ENCODE peak calls at places on chromosome 3, in nine cellular contexts. M is endothelial cell of umbilical vein, L is tibial nerve, I is NB4, F is heart left ventricle, Y is K562, A is IMR-90, E is adrenal gland, K is ovary. D is an unnamed sample.

GRCh38 chr3:14282001-14282705 is 103.5 kb downstream of the LSM3 start:
- DNase-seq in M (no peak), L (no peak), I (no peak), F (no peak), Y (no peak), A (no peak), E (no peak), K (no peak), D (no peak)

GRCh38 chr3:15102256-15102655 is 3.3 kb upstream of the RBSN start:
- DNase-seq in M (no peak), L (peak; percentile 21), I (no peak), F (peak; percentile 86), Y (no peak), A (no peak), E (peak; percentile 83), K (no peak), D (peak; percentile 89)

GRCh38 chr3:172199850-172200369 is 160.5 kb downstream of the FNDC3B start:
- DNase-seq in M (no peak), L (no peak), I (no peak), F (no peak), Y (no peak), A (no peak), E (no peak), K (no peak), D (no peak)

GRCh38 chr3:17730318-17730967 is 12.0 kb downstream of the TBC1D5 start:
- DNase-seq in M (peak; percentile 60), L (no peak), I (peak; percentile 48), F (no peak), Y (peak; percentile 98), A (peak; percentile 49), E (peak; percentile 48), K (no peak), D (no peak)

GRCh38 chr3:120348065-120348980 is 831 bp downstream of the LRRC58 start:
- DNase-seq in M (peak; percentile 36), L (no peak), I (peak; percentile 67), F (no peak), Y (no peak), A (peak; percentile 10), E (no peak), K (no peak), D (no peak)

GRCh38 chr3:57557088-57557537 is 1.0 kb downstream of the PDE12 start:
- DNase-seq in M (peak; percentile 58), L (no peak), I (peak; percentile 73), F (no peak), Y (peak; percentile 55), A (peak; percentile 56), E (peak; percentile 38), K (no peak), D (peak; percentile 34)

GRCh38 chr3:195270350-195271115 is 426 bp downstream of the XXYLT1 start:
- DNase-seq in M (peak; percentile 86), L (no peak), I (peak; percentile 80), F (peak; percentile 87), Y (peak; percentile 81), A (peak; percentile 69), E (peak; percentile 44), K (peak; percentile 69), D (no peak)

GRCh38 chr3:133535971-133536634 is 37.4 kb upstream of the CDV3 start:
- DNase-seq in M (peak; percentile 82), L (no peak), I (no peak), F (no peak), Y (no peak), A (peak; percentile 98), E (peak; percentile 46), K (no peak), D (peak; percentile 63)

GRCh38 chr3:150385296-150386242 is 22.5 kb upstream of the TSC22D2 start:
- DNase-seq in M (no peak), L (no peak), I (peak; percentile 39), F (no peak), Y (no peak), A (no peak), E (no peak), K (no peak), D (no peak)

GRCh38 chr3:42670051-42670576 is 15.2 kb upstream of the KLHL40 start:
- DNase-seq in M (no peak), L (no peak), I (no peak), F (no peak), Y (no peak), A (no peak), E (peak; percentile 16), K (no peak), D (peak; percentile 7)

GRCh38 chr3:130892759-130893239 is 1.1 kb upstream of the ATP2C1 start:
- DNase-seq in M (no peak), L (peak; percentile 47), I (peak; percentile 87), F (no peak), Y (peak; percentile 81), A (peak; percentile 79), E (peak; percentile 84), K (peak; percentile 62), D (peak; percentile 74)

GRCh38 chr3:38960042-38960622 is 91.6 kb downstream of the SCN11A start:
- DNase-seq in M (no peak), L (no peak), I (no peak), F (no peak), Y (no peak), A (peak; percentile 18), E (no peak), K (no peak), D (no peak)

GRCh38 chr3:48472673-48472922 is 26.1 kb downstream of the ATRIP start:
- DNase-seq in M (no peak), L (no peak), I (no peak), F (no peak), Y (no peak), A (no peak), E (no peak), K (no peak), D (no peak)

GRCh38 chr3:50264964-50265485 is 3.9 kb upstream of the SEMA3B start:
- DNase-seq in M (no peak), L (no peak), I (no peak), F (no peak), Y (no peak), A (no peak), E (peak; percentile 60), K (peak; percentile 53), D (no peak)

GRCh38 chr3:151283907-151284461 is 5.6 kb upstream of the P2RY14 start:
- DNase-seq in M (peak; percentile 17), L (no peak), I (peak; percentile 20), F (no peak), Y (peak; percentile 16), A (peak; percentile 94), E (no peak), K (no peak), D (peak; percentile 66)

GRCh38 chr3:139523166-139523565 is 16.4 kb downstream of the RBP1 start:
- DNase-seq in M (no peak), L (no peak), I (no peak), F (no peak), Y (no peak), A (no peak), E (no peak), K (no peak), D (no peak)

GRCh38 chr3:33884204-33884561 is 85.8 kb downstream of the PDCD6IP start:
- DNase-seq in M (peak; percentile 4), L (no peak), I (no peak), F (no peak), Y (peak; percentile 93), A (no peak), E (no peak), K (no peak), D (no peak)

GRCh38 chr3:192831111-192831644 is 86.5 kb downstream of the MB21D2 start:
- DNase-seq in M (no peak), L (no peak), I (no peak), F (no peak), Y (no peak), A (peak; percentile 98), E (peak; percentile 57), K (no peak), D (no peak)
- TF ChIP-seq POLR2A in M (no peak), L (no peak), I (no peak), F (no peak), Y (no peak), A (no peak), E (no peak), K (no peak), D (no peak)

GRCh38 chr3:30597769-30598134 is 8.6 kb upstream of the TGFBR2 start:
- DNase-seq in M (no peak), L (no peak), I (no peak), F (no peak), Y (no peak), A (no peak), E (no peak), K (no peak), D (no peak)

GRCh38 chr3:30596161-30596560 is 10.2 kb upstream of the TGFBR2 start:
- DNase-seq in M (no peak), L (no peak), I (no peak), F (no peak), Y (no peak), A (no peak), E (no peak), K (no peak), D (no peak)

GRCh38 chr3:30600572-30600971 is 5.8 kb upstream of the TGFBR2 start:
- DNase-seq in M (no peak), L (no peak), I (no peak), F (no peak), Y (no peak), A (no peak), E (no peak), K (no peak), D (peak; percentile 46)

GRCh38 chr3:30598663-30599545 is 7.5 kb upstream of the TGFBR2 start:
- DNase-seq in M (no peak), L (no peak), I (no peak), F (no peak), Y (no peak), A (no peak), E (no peak), K (no peak), D (no peak)

GRCh38 chr3:30597131-30597768 is 9.2 kb upstream of the TGFBR2 start:
- DNase-seq in M (no peak), L (no peak), I (peak; percentile 43), F (no peak), Y (no peak), A (peak; percentile 82), E (peak; percentile 38), K (no peak), D (no peak)
- TF ChIP-seq POLR2A in M (no peak), L (no peak), I (no peak), F (no peak), Y (no peak), A (no peak), E (no peak), K (no peak), D (no peak)

GRCh38 chr3:187368765-187369450 is 723 bp downstream of the RTP4 start:
- DNase-seq in M (no peak), L (no peak), I (peak; percentile 4), F (no peak), Y (no peak), A (no peak), E (no peak), K (no peak), D (no peak)
- TF ChIP-seq POLR2A in M (no peak), L (no peak), I (no peak), F (no peak), Y (no peak), A (no peak), E (no peak), K (no peak), D (no peak)

DNA sequence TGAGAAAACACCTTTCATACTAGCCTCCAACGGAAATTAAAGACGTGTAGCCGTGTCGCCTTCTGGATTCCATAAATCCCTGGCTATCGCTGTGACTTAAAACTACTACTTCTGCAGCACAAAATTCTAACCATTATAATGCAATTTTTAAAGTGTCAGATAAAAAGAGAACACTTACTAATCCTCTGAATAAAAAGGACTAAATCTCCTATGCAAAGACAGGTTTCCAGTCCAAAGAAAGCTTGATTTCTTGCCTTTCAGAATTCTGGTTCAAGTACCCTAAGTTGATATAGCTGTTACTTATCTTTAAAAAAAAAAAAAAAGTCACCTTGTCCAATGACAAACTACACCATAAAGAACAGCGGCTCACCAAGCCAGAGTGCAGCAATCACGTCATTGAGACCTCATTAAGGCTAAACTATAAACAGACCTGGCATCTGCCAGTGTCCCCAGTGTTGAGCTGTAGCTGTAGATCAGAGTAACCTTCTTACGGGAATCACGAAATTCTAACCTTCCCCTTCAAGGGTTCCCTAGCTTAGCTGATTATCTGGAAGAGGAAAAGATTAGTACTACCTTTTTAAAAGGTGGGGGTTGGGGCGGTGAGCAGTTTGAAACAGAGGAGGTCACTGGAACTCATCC is 2.2 kb downstream of the ABCC5 start:
- DNase-seq in M (no peak), L (no peak), I (no peak), F (no peak), Y (peak; percentile 50), A (peak; percentile 41), E (no peak), K (no peak), D (peak; percentile 42)
- TF ChIP-seq POLR2A in M (no peak), L (no peak), I (no peak), F (no peak), Y (no peak), A (no peak), E (peak; percentile 54), K (no peak), D (no peak)